ENCODE peak calls at places on chromosomes 11 and 22, in five cellular contexts. One of them, this sample, is unnamed.

GRCh38 chr22:48198489-48199459 is 1436.3 kb downstream of the TBC1D22A start:
- DNase-seq in adipocyte: no peak
- DNase-seq in neuronal stem cell: no peak
- DNase-seq in SK-N-SH: no peak
- DNase-seq in GM12878: no peak
- DNase-seq in this sample: peak

GRCh38 chr22:43996170-43996980 is 27.7 kb upstream of the PARVB start:
- DNase-seq in SK-N-SH: no peak
- DNase-seq in GM12878: peak
- DNase-seq in neuronal stem cell: no peak
- DNase-seq in adipocyte: no peak
- DNase-seq in this sample: peak

GRCh38 chr11:57072640-57073039 is 83.9 kb downstream of the OR5AK2 start:
- DNase-seq in adipocyte: peak
- DNase-seq in GM12878: no peak
- DNase-seq in SK-N-SH: no peak
- DNase-seq in neuronal stem cell: no peak
- DNase-seq in this sample: no peak

GRCh38 chr11:120883404-120884135 is 140.3 kb upstream of the TBCEL start:
- DNase-seq in adipocyte: peak
- DNase-seq in neuronal stem cell: no peak
- DNase-seq in GM12878: no peak
- DNase-seq in SK-N-SH: peak
- DNase-seq in this sample: no peak

GRCh38 chr11:125457814-125458343 is 38.2 kb downstream of the FEZ1 start:
- DNase-seq in GM12878: no peak
- DNase-seq in adipocyte: peak
- DNase-seq in neuronal stem cell: no peak
- DNase-seq in SK-N-SH: no peak
- DNase-seq in this sample: peak

GRCh38 chr22:38935023-38935422 is 22.4 kb upstream of the APOBEC3A start:
- DNase-seq in SK-N-SH: no peak
- DNase-seq in GM12878: no peak
- DNase-seq in adipocyte: no peak
- DNase-seq in neuronal stem cell: no peak
- DNase-seq in this sample: peak

GRCh38 chr22:46971141-46971775 is 208.8 kb downstream of the TBC1D22A start:
- DNase-seq in neuronal stem cell: no peak
- DNase-seq in SK-N-SH: peak
- DNase-seq in adipocyte: no peak
- DNase-seq in GM12878: no peak
- DNase-seq in this sample: no peak

GRCh38 chr22:21939392-21940319 is 13.0 kb downstream of the PPM1F start:
- DNase-seq in SK-N-SH: no peak
- DNase-seq in adipocyte: peak
- DNase-seq in GM12878: no peak
- DNase-seq in neuronal stem cell: no peak
- DNase-seq in this sample: no peak

GRCh38 chr22:23772315-23773246 is at the start of gene MMP11:
- DNase-seq in adipocyte: peak
- DNase-seq in GM12878: no peak
- DNase-seq in SK-N-SH: peak
- DNase-seq in neuronal stem cell: no peak
- DNase-seq in this sample: peak

GRCh38 chr11:10285148-10285802 is 8.7 kb downstream of the SBF2 start:
- DNase-seq in SK-N-SH: no peak
- DNase-seq in neuronal stem cell: no peak
- DNase-seq in GM12878: no peak
- DNase-seq in adipocyte: no peak
- DNase-seq in this sample: no peak

GRCh38 chr11:76008474-76008873 is 193.5 kb downstream of the UVRAG start:
- DNase-seq in GM12878: no peak
- DNase-seq in neuronal stem cell: no peak
- DNase-seq in adipocyte: peak
- DNase-seq in SK-N-SH: no peak
- DNase-seq in this sample: no peak

GRCh38 chr11:40314327-40314726 is 1145.1 kb downstream of the LRRC4C start:
- DNase-seq in GM12878: no peak
- DNase-seq in neuronal stem cell: no peak
- DNase-seq in SK-N-SH: no peak
- DNase-seq in adipocyte: no peak
- DNase-seq in this sample: no peak

GRCh38 chr22:26674211-26675190 is 17.1 kb downstream of the MIAT start:
- DNase-seq in SK-N-SH: no peak
- DNase-seq in neuronal stem cell: no peak
- DNase-seq in adipocyte: no peak
- DNase-seq in GM12878: peak
- DNase-seq in this sample: no peak

GRCh38 chr11:34160049-34160721 is 54.8 kb downstream of the NAT10 start:
- DNase-seq in SK-N-SH: peak
- DNase-seq in GM12878: no peak
- DNase-seq in adipocyte: no peak
- DNase-seq in neuronal stem cell: no peak
- DNase-seq in this sample: no peak

GRCh38 chr22:24589518-24590030 is 3.3 kb downstream of the LRRC75B start:
- DNase-seq in adipocyte: no peak
- DNase-seq in neuronal stem cell: no peak
- DNase-seq in SK-N-SH: no peak
- DNase-seq in GM12878: no peak
- DNase-seq in this sample: no peak

GRCh38 chr11:44257338-44258189 is 52.4 kb downstream of the ALX4 start:
- DNase-seq in neuronal stem cell: no peak
- DNase-seq in adipocyte: no peak
- DNase-seq in GM12878: no peak
- DNase-seq in SK-N-SH: no peak
- DNase-seq in this sample: no peak

GRCh38 chr11:108496643-108497256 is 1.4 kb downstream of the POGLUT3 start:
- DNase-seq in neuronal stem cell: no peak
- DNase-seq in SK-N-SH: no peak
- DNase-seq in adipocyte: peak
- DNase-seq in GM12878: no peak
- DNase-seq in this sample: no peak

GRCh38 chr22:45917700-45918454 is 59.1 kb downstream of the WNT7B start:
- DNase-seq in adipocyte: no peak
- DNase-seq in neuronal stem cell: no peak
- DNase-seq in SK-N-SH: no peak
- DNase-seq in GM12878: no peak
- DNase-seq in this sample: no peak

GRCh38 chr22:45915841-45916240 is 61.1 kb downstream of the WNT7B start:
- DNase-seq in SK-N-SH: no peak
- DNase-seq in neuronal stem cell: no peak
- DNase-seq in GM12878: no peak
- DNase-seq in adipocyte: no peak
- DNase-seq in this sample: no peak

GRCh38 chr22:45915151-45915550 is 61.8 kb downstream of the WNT7B start:
- DNase-seq in neuronal stem cell: no peak
- DNase-seq in GM12878: no peak
- DNase-seq in SK-N-SH: no peak
- DNase-seq in adipocyte: no peak
- DNase-seq in this sample: no peak

GRCh38 chr22:45917146-45917545 is 59.8 kb downstream of the WNT7B start:
- DNase-seq in neuronal stem cell: no peak
- DNase-seq in GM12878: no peak
- DNase-seq in adipocyte: no peak
- DNase-seq in SK-N-SH: no peak
- DNase-seq in this sample: no peak

DNA sequence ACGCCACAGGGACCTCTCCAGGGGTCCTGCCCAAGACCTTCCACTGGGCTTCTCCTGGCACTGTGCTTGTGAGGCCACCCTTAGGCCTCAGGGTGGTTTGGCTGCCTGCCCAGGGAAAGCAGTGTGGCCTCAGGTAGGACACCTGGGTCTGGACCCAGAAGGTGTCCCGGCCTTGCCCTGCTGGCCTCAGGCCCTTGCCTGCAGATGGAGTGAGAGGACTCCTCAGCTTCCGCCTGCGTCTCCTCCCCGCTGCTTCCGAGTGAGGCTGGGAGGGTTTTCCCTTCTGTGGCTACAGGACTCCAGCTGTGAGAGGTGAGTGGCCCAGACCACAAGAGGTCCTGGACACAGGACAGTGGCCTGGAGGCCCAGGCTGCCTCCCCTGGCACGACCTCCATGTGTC is 60.4 kb downstream of the WNT7B start:
- DNase-seq in SK-N-SH: no peak
- DNase-seq in neuronal stem cell: no peak
- DNase-seq in adipocyte: no peak
- DNase-seq in GM12878: no peak
- DNase-seq in this sample: no peak
- H3K9ac ChIP-seq in SK-N-SH: no peak
- H3K9ac ChIP-seq in neuronal stem cell: no peak
- H3K9ac ChIP-seq in adipocyte: no peak
- H3K9ac ChIP-seq in GM12878: no peak
- H3K9ac ChIP-seq in this sample: no peak

DNA sequence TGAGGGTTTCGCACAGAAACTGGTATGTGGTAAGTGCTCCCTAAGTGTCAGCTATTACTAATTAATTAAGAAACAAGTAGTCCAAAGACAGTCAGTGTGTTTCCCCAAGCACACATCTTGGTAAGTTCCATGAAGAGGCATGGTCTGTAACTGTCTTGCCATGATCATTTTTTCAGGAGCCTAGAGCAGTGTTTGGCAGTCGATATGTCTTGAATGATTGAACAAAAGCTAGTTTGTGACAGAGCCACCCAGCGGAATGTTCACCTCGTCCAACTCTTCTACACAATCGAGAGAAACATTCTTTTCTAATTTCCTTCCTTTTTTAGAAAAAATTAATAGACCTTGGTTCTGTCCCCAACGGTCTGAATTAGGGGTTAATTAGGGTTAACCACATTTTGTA is 57.5 kb upstream of the FTH1 start:
- DNase-seq in SK-N-SH: no peak
- DNase-seq in GM12878: no peak
- DNase-seq in adipocyte: no peak
- DNase-seq in neuronal stem cell: no peak
- DNase-seq in this sample: no peak
- H3K9ac ChIP-seq in SK-N-SH: no peak
- H3K9ac ChIP-seq in GM12878: peak
- H3K9ac ChIP-seq in adipocyte: peak
- H3K9ac ChIP-seq in neuronal stem cell: no peak
- H3K9ac ChIP-seq in this sample: no peak

GRCh38 chr11:1351278-1351937 is 38.3 kb upstream of the BRSK2 start:
- DNase-seq in neuronal stem cell: no peak
- DNase-seq in adipocyte: no peak
- DNase-seq in SK-N-SH: peak
- DNase-seq in GM12878: no peak
- DNase-seq in this sample: no peak
- H3K9ac ChIP-seq in neuronal stem cell: no peak
- H3K9ac ChIP-seq in adipocyte: no peak
- H3K9ac ChIP-seq in SK-N-SH: no peak
- H3K9ac ChIP-seq in GM12878: no peak
- H3K9ac ChIP-seq in this sample: no peak

GRCh38 chr11:82960779-82961143 is 59.2 kb downstream of the DDIAS start:
- DNase-seq in neuronal stem cell: no peak
- DNase-seq in adipocyte: no peak
- DNase-seq in SK-N-SH: no peak
- DNase-seq in GM12878: no peak
- DNase-seq in this sample: no peak

GRCh38 chr11:82960000-82960778 is 58.7 kb downstream of the DDIAS start:
- DNase-seq in neuronal stem cell: no peak
- DNase-seq in GM12878: peak
- DNase-seq in SK-N-SH: no peak
- DNase-seq in adipocyte: no peak
- DNase-seq in this sample: no peak
- H3K9ac ChIP-seq in neuronal stem cell: no peak
- H3K9ac ChIP-seq in GM12878: no peak
- H3K9ac ChIP-seq in SK-N-SH: no peak
- H3K9ac ChIP-seq in adipocyte: no peak
- H3K9ac ChIP-seq in this sample: no peak

GRCh38 chr11:6321961-6322362 is 1.7 kb upstream of the CAVIN3 start:
- DNase-seq in SK-N-SH: no peak
- DNase-seq in neuronal stem cell: peak
- DNase-seq in adipocyte: peak
- DNase-seq in GM12878: no peak
- DNase-seq in this sample: no peak
- H3K9ac ChIP-seq in SK-N-SH: peak
- H3K9ac ChIP-seq in neuronal stem cell: no peak
- H3K9ac ChIP-seq in adipocyte: peak
- H3K9ac ChIP-seq in GM12878: no peak
- H3K9ac ChIP-seq in this sample: no peak

GRCh38 chr11:27720277-27720830 is 20.1 kb upstream of the BDNF start:
- DNase-seq in adipocyte: peak
- DNase-seq in GM12878: no peak
- DNase-seq in SK-N-SH: peak
- DNase-seq in neuronal stem cell: peak
- DNase-seq in this sample: peak

GRCh38 chr11:27718853-27719574 is 18.8 kb upstream of the BDNF start:
- DNase-seq in adipocyte: peak
- DNase-seq in GM12878: no peak
- DNase-seq in neuronal stem cell: peak
- DNase-seq in SK-N-SH: peak
- DNase-seq in this sample: peak

GRCh38 chr11:27718346-27718852 is 18.1 kb upstream of the BDNF start:
- DNase-seq in SK-N-SH: peak
- DNase-seq in GM12878: no peak
- DNase-seq in neuronal stem cell: peak
- DNase-seq in adipocyte: peak
- DNase-seq in this sample: peak

GRCh38 chr11:27717801-27718229 is 17.6 kb upstream of the BDNF start:
- DNase-seq in GM12878: no peak
- DNase-seq in SK-N-SH: no peak
- DNase-seq in neuronal stem cell: no peak
- DNase-seq in adipocyte: no peak
- DNase-seq in this sample: no peak

GRCh38 chr11:27719575-27719925 is 19.3 kb upstream of the BDNF start:
- DNase-seq in neuronal stem cell: no peak
- DNase-seq in adipocyte: no peak
- DNase-seq in GM12878: no peak
- DNase-seq in SK-N-SH: peak
- DNase-seq in this sample: no peak
- H3K9ac ChIP-seq in neuronal stem cell: peak
- H3K9ac ChIP-seq in adipocyte: peak
- H3K9ac ChIP-seq in GM12878: no peak
- H3K9ac ChIP-seq in SK-N-SH: peak
- H3K9ac ChIP-seq in this sample: no peak

DNA sequence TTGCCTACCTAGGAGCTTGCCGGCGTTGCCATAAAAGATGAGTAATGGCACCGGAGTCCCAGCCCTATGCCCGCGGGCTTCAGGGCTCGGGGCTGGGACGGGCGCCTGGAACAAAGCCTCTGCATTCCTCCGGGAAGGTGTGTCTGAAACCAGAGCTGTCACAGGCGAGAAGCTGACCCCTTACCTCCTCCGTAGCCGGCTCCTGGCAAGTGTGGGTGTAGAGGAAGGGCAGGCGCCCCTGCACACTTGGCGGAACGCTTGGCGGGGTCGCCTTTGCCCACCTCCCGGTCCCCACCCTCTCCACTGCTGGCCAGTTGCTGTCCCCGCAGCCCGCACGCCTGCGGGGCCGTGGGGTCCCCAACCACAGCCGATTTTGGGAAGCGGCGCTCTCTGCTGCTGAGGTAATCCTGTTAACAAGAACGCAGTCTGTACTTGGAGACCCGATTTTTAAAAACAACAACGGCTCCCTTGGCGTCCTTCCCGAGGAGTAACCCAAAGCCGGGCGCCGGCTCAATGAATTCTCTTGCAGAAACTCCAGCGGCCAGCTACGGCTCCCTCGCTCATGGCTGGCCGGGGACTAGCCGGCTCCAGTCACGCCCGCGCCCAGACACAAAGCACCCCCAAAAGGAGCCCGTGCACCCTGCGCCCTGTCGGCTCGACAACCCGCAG is 89.3 kb downstream of the PLEKHA7 start:
- DNase-seq in SK-N-SH: peak
- DNase-seq in neuronal stem cell: peak
- DNase-seq in adipocyte: peak
- DNase-seq in GM12878: no peak
- DNase-seq in this sample: peak
- H3K9ac ChIP-seq in SK-N-SH: no peak
- H3K9ac ChIP-seq in neuronal stem cell: peak
- H3K9ac ChIP-seq in adipocyte: peak
- H3K9ac ChIP-seq in GM12878: no peak
- H3K9ac ChIP-seq in this sample: peak